ENCODE peak calls at places on chromosomes 4 and X, in seven cellular contexts. One of them, this sample, is unnamed.

GRCh38 chrX:48971325-48972213 is at the start of gene KCND1:
- DNase-seq in stomach: peak
- DNase-seq in type B pancreatic cell: no peak
- DNase-seq in fibroblast of the aortic adventitia: peak
- DNase-seq in OCI-LY7: no peak
- DNase-seq in CD4-positive, alpha-beta T cell: peak
- DNase-seq in MM.1S: no peak
- DNase-seq in this sample: peak

GRCh38 chr4:6065166-6065565 is 46.9 kb upstream of the C4orf50 start:
- DNase-seq in stomach: no peak
- DNase-seq in type B pancreatic cell: no peak
- DNase-seq in fibroblast of the aortic adventitia: no peak
- DNase-seq in OCI-LY7: no peak
- DNase-seq in CD4-positive, alpha-beta T cell: no peak
- DNase-seq in MM.1S: no peak
- DNase-seq in this sample: no peak

GRCh38 chr4:1026115-1026514 is 14.7 kb downstream of the FGFRL1 start:
- DNase-seq in stomach: peak
- DNase-seq in type B pancreatic cell: no peak
- DNase-seq in fibroblast of the aortic adventitia: no peak
- DNase-seq in OCI-LY7: peak
- DNase-seq in CD4-positive, alpha-beta T cell: peak
- DNase-seq in MM.1S: no peak
- DNase-seq in this sample: no peak

GRCh38 chrX:14027511-14028019 is 2.1 kb downstream of the GEMIN8 start:
- DNase-seq in stomach: no peak
- DNase-seq in type B pancreatic cell: no peak
- DNase-seq in fibroblast of the aortic adventitia: peak
- DNase-seq in OCI-LY7: no peak
- DNase-seq in CD4-positive, alpha-beta T cell: no peak
- DNase-seq in MM.1S: no peak
- DNase-seq in this sample: no peak

GRCh38 chr4:123821861-123822260 is 425.3 kb downstream of the SPRY1 start:
- DNase-seq in stomach: no peak
- DNase-seq in type B pancreatic cell: no peak
- DNase-seq in fibroblast of the aortic adventitia: peak
- DNase-seq in OCI-LY7: no peak
- DNase-seq in CD4-positive, alpha-beta T cell: no peak
- DNase-seq in MM.1S: no peak
- DNase-seq in this sample: no peak

GRCh38 chr4:11881364-11881763 is 452.7 kb upstream of the HS3ST1 start:
- DNase-seq in stomach: no peak
- DNase-seq in type B pancreatic cell: no peak
- DNase-seq in fibroblast of the aortic adventitia: no peak
- DNase-seq in OCI-LY7: no peak
- DNase-seq in CD4-positive, alpha-beta T cell: no peak
- DNase-seq in MM.1S: no peak
- DNase-seq in this sample: no peak

GRCh38 chr4:53601251-53601764 is 10.0 kb upstream of the LNX1 start:
- DNase-seq in stomach: no peak
- DNase-seq in type B pancreatic cell: no peak
- DNase-seq in fibroblast of the aortic adventitia: no peak
- DNase-seq in OCI-LY7: peak
- DNase-seq in CD4-positive, alpha-beta T cell: no peak
- DNase-seq in MM.1S: peak
- DNase-seq in this sample: no peak

GRCh38 chr4:186724861-186725419 is 1.3 kb upstream of the FAT1 start:
- DNase-seq in stomach: no peak
- DNase-seq in type B pancreatic cell: no peak
- DNase-seq in fibroblast of the aortic adventitia: peak
- DNase-seq in OCI-LY7: no peak
- DNase-seq in CD4-positive, alpha-beta T cell: no peak
- DNase-seq in MM.1S: peak
- DNase-seq in this sample: no peak

GRCh38 chrX:84186603-84187358 is 1.2 kb downstream of the RPS6KA6 start:
- DNase-seq in stomach: no peak
- DNase-seq in type B pancreatic cell: no peak
- DNase-seq in fibroblast of the aortic adventitia: no peak
- DNase-seq in OCI-LY7: no peak
- DNase-seq in CD4-positive, alpha-beta T cell: no peak
- DNase-seq in MM.1S: peak
- DNase-seq in this sample: no peak

GRCh38 chr4:40121515-40121914 is 64.9 kb downstream of the N4BP2 start:
- DNase-seq in stomach: no peak
- DNase-seq in type B pancreatic cell: no peak
- DNase-seq in fibroblast of the aortic adventitia: peak
- DNase-seq in OCI-LY7: no peak
- DNase-seq in CD4-positive, alpha-beta T cell: no peak
- DNase-seq in MM.1S: no peak
- DNase-seq in this sample: no peak

GRCh38 chr4:150305995-150306394 is 227.8 kb downstream of the DCLK2 start:
- DNase-seq in stomach: no peak
- DNase-seq in type B pancreatic cell: no peak
- DNase-seq in fibroblast of the aortic adventitia: peak
- DNase-seq in OCI-LY7: no peak
- DNase-seq in CD4-positive, alpha-beta T cell: no peak
- DNase-seq in MM.1S: no peak
- DNase-seq in this sample: no peak

GRCh38 chrX:7706032-7706431 is 136.9 kb upstream of the VCX start:
- DNase-seq in stomach: no peak
- DNase-seq in type B pancreatic cell: no peak
- DNase-seq in fibroblast of the aortic adventitia: peak
- DNase-seq in OCI-LY7: no peak
- DNase-seq in CD4-positive, alpha-beta T cell: no peak
- DNase-seq in MM.1S: peak
- DNase-seq in this sample: no peak
- TF ChIP-seq CTCF in stomach: no peak
- TF ChIP-seq CTCF in type B pancreatic cell: peak
- TF ChIP-seq CTCF in fibroblast of the aortic adventitia: peak
- TF ChIP-seq CTCF in OCI-LY7: peak
- TF ChIP-seq CTCF in CD4-positive, alpha-beta T cell: no peak
- TF ChIP-seq CTCF in MM.1S: peak
- TF ChIP-seq CTCF in this sample: peak

DNA sequence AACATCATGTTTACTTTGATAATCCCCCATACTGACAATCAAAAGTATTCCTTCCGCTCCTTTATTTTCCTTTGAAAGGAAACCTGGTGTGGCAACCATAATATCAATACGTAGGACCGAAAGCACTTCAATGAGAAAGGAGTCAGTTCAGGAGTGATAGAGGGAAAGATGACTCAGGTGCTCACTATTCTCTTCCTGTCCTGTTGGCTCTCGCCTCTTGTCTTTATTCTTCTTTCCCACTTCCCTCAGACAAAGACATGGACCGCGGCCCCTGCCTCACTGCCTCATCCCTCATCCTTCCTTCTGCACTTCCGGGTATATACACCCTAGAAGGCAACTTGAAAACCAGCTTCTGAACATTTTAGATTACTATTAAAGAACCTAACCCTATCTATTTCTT is 49.8 kb upstream of the TNIP3 start:
- DNase-seq in stomach: no peak
- DNase-seq in type B pancreatic cell: no peak
- DNase-seq in fibroblast of the aortic adventitia: no peak
- DNase-seq in OCI-LY7: no peak
- DNase-seq in CD4-positive, alpha-beta T cell: no peak
- DNase-seq in MM.1S: no peak
- DNase-seq in this sample: no peak
- TF ChIP-seq CTCF in stomach: no peak
- TF ChIP-seq CTCF in type B pancreatic cell: no peak
- TF ChIP-seq CTCF in fibroblast of the aortic adventitia: no peak
- TF ChIP-seq CTCF in OCI-LY7: no peak
- TF ChIP-seq CTCF in CD4-positive, alpha-beta T cell: no peak
- TF ChIP-seq CTCF in MM.1S: no peak
- TF ChIP-seq CTCF in this sample: no peak

DNA sequence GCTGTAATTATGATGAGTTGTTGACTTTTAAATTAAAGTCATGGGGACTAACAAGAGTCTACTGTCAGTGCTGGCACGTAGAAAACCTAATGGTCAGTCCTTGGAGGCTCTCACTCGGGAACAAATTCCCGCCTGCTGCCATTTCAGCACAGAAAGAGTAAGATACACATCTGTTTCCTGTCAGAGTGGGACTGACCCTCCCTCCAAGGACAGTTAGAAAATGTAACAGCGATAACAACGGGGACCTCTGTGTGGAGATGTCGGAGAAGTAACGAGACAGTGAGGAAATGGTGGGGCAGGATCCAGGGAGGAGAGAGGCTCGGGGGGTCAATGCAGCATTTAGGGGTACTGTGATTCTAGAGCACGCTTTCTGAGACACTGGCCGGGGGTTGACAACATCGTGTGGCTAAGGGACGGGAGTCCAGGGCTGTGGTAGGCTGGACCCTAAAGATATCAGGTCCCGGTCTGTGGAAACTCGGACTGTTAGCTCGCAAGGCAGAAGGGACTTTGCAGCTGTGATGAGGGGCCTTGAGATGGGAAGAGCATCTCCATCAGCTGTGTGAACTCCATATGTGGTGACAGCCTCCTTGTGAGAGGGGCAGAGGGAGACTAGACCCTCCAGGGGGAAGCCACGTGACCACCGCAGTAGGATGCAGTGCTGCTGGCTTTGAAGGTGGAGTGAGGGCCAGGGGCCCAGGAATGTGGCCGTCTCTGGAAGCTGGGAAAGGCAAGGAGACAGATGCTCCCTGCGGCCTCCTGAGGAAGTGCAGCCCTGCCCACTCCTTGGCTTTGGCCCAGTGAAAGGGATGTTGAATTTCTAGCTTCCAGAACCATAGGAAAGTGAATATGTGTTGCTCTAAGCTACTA is 35.8 kb upstream of the SORCS2 start:
- DNase-seq in stomach: no peak
- DNase-seq in type B pancreatic cell: no peak
- DNase-seq in fibroblast of the aortic adventitia: peak
- DNase-seq in OCI-LY7: no peak
- DNase-seq in CD4-positive, alpha-beta T cell: no peak
- DNase-seq in MM.1S: no peak
- DNase-seq in this sample: no peak
- TF ChIP-seq CTCF in stomach: no peak
- TF ChIP-seq CTCF in type B pancreatic cell: peak
- TF ChIP-seq CTCF in fibroblast of the aortic adventitia: peak
- TF ChIP-seq CTCF in OCI-LY7: peak
- TF ChIP-seq CTCF in CD4-positive, alpha-beta T cell: no peak
- TF ChIP-seq CTCF in MM.1S: peak
- TF ChIP-seq CTCF in this sample: peak

DNA sequence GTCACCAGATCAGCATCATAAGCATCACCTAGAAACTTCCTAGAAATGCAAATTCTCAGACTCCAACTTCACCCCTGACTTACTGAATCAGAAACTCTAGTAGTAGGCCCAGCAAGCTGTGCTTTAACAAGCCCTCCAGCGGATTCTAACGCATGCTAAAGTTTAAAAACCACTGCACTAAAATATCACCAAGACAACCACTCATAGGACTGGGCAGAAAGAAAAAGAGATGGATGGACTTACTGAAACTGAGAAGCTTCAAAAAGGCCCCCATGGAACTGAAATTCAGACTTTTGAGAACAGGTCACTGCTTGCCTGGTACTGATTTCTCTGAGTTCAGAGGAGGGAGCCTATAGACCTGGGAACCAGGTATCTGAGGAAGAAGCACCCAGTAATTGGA is 40.1 kb downstream of the FAM241A start:
- DNase-seq in stomach: no peak
- DNase-seq in type B pancreatic cell: no peak
- DNase-seq in fibroblast of the aortic adventitia: no peak
- DNase-seq in OCI-LY7: no peak
- DNase-seq in CD4-positive, alpha-beta T cell: no peak
- DNase-seq in MM.1S: no peak
- DNase-seq in this sample: no peak
- TF ChIP-seq CTCF in stomach: no peak
- TF ChIP-seq CTCF in type B pancreatic cell: no peak
- TF ChIP-seq CTCF in fibroblast of the aortic adventitia: no peak
- TF ChIP-seq CTCF in OCI-LY7: no peak
- TF ChIP-seq CTCF in CD4-positive, alpha-beta T cell: no peak
- TF ChIP-seq CTCF in MM.1S: no peak
- TF ChIP-seq CTCF in this sample: no peak

This sample was measured in mesothelial cell of epicardium.